ENCODE peak calls at places on chromosomes 13 and 19, in five cellular contexts. One of them, this sample, is unnamed.

GRCh38 chr19:1132625-1133383 is 29.0 kb downstream of the GPX4 start:
- DNase-seq in T-helper 1 cell: no peak
- DNase-seq in CD8-positive, alpha-beta T cell: peak
- DNase-seq in T-helper 2 cell: no peak
- DNase-seq in lung microvascular endothelial cell: no peak
- DNase-seq in this sample: no peak

GRCh38 chr13:113005076-113005865 is 36.3 kb downstream of the MCF2L start:
- DNase-seq in CD8-positive, alpha-beta T cell: no peak
- DNase-seq in T-helper 2 cell: no peak
- DNase-seq in T-helper 1 cell: no peak
- DNase-seq in lung microvascular endothelial cell: no peak
- DNase-seq in this sample: no peak

GRCh38 chr13:26942184-26942583 is 181.6 kb upstream of the GPR12 start:
- DNase-seq in CD8-positive, alpha-beta T cell: no peak
- DNase-seq in T-helper 2 cell: no peak
- DNase-seq in lung microvascular endothelial cell: no peak
- DNase-seq in T-helper 1 cell: no peak
- DNase-seq in this sample: no peak

GRCh38 chr19:33271246-33272021 is 30.9 kb downstream of the CEBPA start:
- DNase-seq in lung microvascular endothelial cell: no peak
- DNase-seq in T-helper 2 cell: no peak
- DNase-seq in CD8-positive, alpha-beta T cell: no peak
- DNase-seq in T-helper 1 cell: no peak
- DNase-seq in this sample: no peak

GRCh38 chr13:111006508-111007031 is 91.7 kb upstream of the ANKRD10 start:
- DNase-seq in CD8-positive, alpha-beta T cell: no peak
- DNase-seq in T-helper 2 cell: no peak
- DNase-seq in T-helper 1 cell: no peak
- DNase-seq in lung microvascular endothelial cell: no peak
- DNase-seq in this sample: peak

GRCh38 chr19:42124386-42124901 is 7.8 kb downstream of the POU2F2 start:
- DNase-seq in CD8-positive, alpha-beta T cell: no peak
- DNase-seq in T-helper 1 cell: no peak
- DNase-seq in lung microvascular endothelial cell: no peak
- DNase-seq in T-helper 2 cell: no peak
- DNase-seq in this sample: no peak

GRCh38 chr13:37211542-37211941 is 106.1 kb upstream of the CSNK1A1L start:
- DNase-seq in T-helper 2 cell: no peak
- DNase-seq in lung microvascular endothelial cell: no peak
- DNase-seq in T-helper 1 cell: no peak
- DNase-seq in CD8-positive, alpha-beta T cell: no peak
- DNase-seq in this sample: no peak

GRCh38 chr13:65472336-65472735 is 1757.8 kb downstream of the PCDH9 start:
- DNase-seq in T-helper 2 cell: no peak
- DNase-seq in CD8-positive, alpha-beta T cell: no peak
- DNase-seq in T-helper 1 cell: no peak
- DNase-seq in lung microvascular endothelial cell: no peak
- DNase-seq in this sample: no peak

GRCh38 chr13:76004411-76004810 is 368.3 kb downstream of the LMO7 start:
- DNase-seq in T-helper 1 cell: no peak
- DNase-seq in CD8-positive, alpha-beta T cell: no peak
- DNase-seq in lung microvascular endothelial cell: no peak
- DNase-seq in T-helper 2 cell: no peak
- DNase-seq in this sample: no peak

GRCh38 chr13:94712812-94713555 is 639 bp upstream of the SOX21 start:
- DNase-seq in T-helper 1 cell: no peak
- DNase-seq in lung microvascular endothelial cell: peak
- DNase-seq in CD8-positive, alpha-beta T cell: no peak
- DNase-seq in T-helper 2 cell: no peak
- DNase-seq in this sample: peak

GRCh38 chr13:91318886-91319285 is 28.6 kb upstream of the MIR17HG start:
- DNase-seq in CD8-positive, alpha-beta T cell: no peak
- DNase-seq in T-helper 2 cell: no peak
- DNase-seq in lung microvascular endothelial cell: no peak
- DNase-seq in T-helper 1 cell: no peak
- DNase-seq in this sample: no peak

GRCh38 chr19:39837978-39838377 is 4.0 kb upstream of the DYRK1B start:
- DNase-seq in T-helper 2 cell: no peak
- DNase-seq in lung microvascular endothelial cell: no peak
- DNase-seq in T-helper 1 cell: no peak
- DNase-seq in CD8-positive, alpha-beta T cell: no peak
- DNase-seq in this sample: no peak

GRCh38 chr19:30172643-30173242 is 199.4 kb upstream of the ZNF536 start:
- DNase-seq in T-helper 1 cell: no peak
- DNase-seq in lung microvascular endothelial cell: no peak
- DNase-seq in T-helper 2 cell: no peak
- DNase-seq in CD8-positive, alpha-beta T cell: no peak
- DNase-seq in this sample: no peak

GRCh38 chr13:109938255-109938936 is 152.0 kb upstream of the IRS2 start:
- DNase-seq in lung microvascular endothelial cell: no peak
- DNase-seq in CD8-positive, alpha-beta T cell: no peak
- DNase-seq in T-helper 1 cell: no peak
- DNase-seq in T-helper 2 cell: no peak
- DNase-seq in this sample: no peak

GRCh38 chr19:35108730-35109129 is 6.9 kb upstream of the FXYD3 start:
- DNase-seq in T-helper 2 cell: no peak
- DNase-seq in lung microvascular endothelial cell: no peak
- DNase-seq in T-helper 1 cell: no peak
- DNase-seq in CD8-positive, alpha-beta T cell: no peak
- DNase-seq in this sample: no peak

GRCh38 chr19:9054207-9054606 is 32.7 kb upstream of the OR1M1 start:
- DNase-seq in T-helper 2 cell: no peak
- DNase-seq in T-helper 1 cell: no peak
- DNase-seq in CD8-positive, alpha-beta T cell: no peak
- DNase-seq in lung microvascular endothelial cell: no peak
- DNase-seq in this sample: no peak

GRCh38 chr19:13023666-13024065 is 28.4 kb downstream of the NFIX start:
- DNase-seq in T-helper 1 cell: no peak
- DNase-seq in CD8-positive, alpha-beta T cell: no peak
- DNase-seq in lung microvascular endothelial cell: peak
- DNase-seq in T-helper 2 cell: no peak
- DNase-seq in this sample: no peak

GRCh38 chr19:17328517-17329060 is 6.1 kb downstream of the ANO8 start:
- DNase-seq in CD8-positive, alpha-beta T cell: peak
- DNase-seq in T-helper 2 cell: no peak
- DNase-seq in T-helper 1 cell: no peak
- DNase-seq in lung microvascular endothelial cell: no peak
- DNase-seq in this sample: no peak

GRCh38 chr19:41998246-41999020 is 4.4 kb upstream of the ATP1A3 start:
- DNase-seq in lung microvascular endothelial cell: peak
- DNase-seq in T-helper 1 cell: no peak
- DNase-seq in T-helper 2 cell: no peak
- DNase-seq in CD8-positive, alpha-beta T cell: no peak
- DNase-seq in this sample: no peak

GRCh38 chr13:75705395-75705794 is 69.3 kb downstream of the LMO7 start:
- DNase-seq in CD8-positive, alpha-beta T cell: no peak
- DNase-seq in T-helper 2 cell: no peak
- DNase-seq in lung microvascular endothelial cell: peak
- DNase-seq in T-helper 1 cell: no peak
- DNase-seq in this sample: peak

GRCh38 chr19:3849092-3849491 is 19.7 kb downstream of the ZFR2 start:
- DNase-seq in lung microvascular endothelial cell: peak
- DNase-seq in CD8-positive, alpha-beta T cell: peak
- DNase-seq in T-helper 2 cell: no peak
- DNase-seq in T-helper 1 cell: no peak
- DNase-seq in this sample: peak

GRCh38 chr13:97193577-97193976 is 28.6 kb upstream of the MBNL2 start:
- DNase-seq in CD8-positive, alpha-beta T cell: no peak
- DNase-seq in lung microvascular endothelial cell: no peak
- DNase-seq in T-helper 1 cell: no peak
- DNase-seq in T-helper 2 cell: no peak
- DNase-seq in this sample: no peak

GRCh38 chr19:15516363-15516762 is 8.0 kb downstream of the CYP4F22 start:
- DNase-seq in T-helper 1 cell: no peak
- DNase-seq in lung microvascular endothelial cell: no peak
- DNase-seq in CD8-positive, alpha-beta T cell: no peak
- DNase-seq in T-helper 2 cell: no peak
- DNase-seq in this sample: no peak

GRCh38 chr19:49801966-49802661 is 11.0 kb downstream of the FUZ start:
- DNase-seq in T-helper 2 cell: no peak
- DNase-seq in CD8-positive, alpha-beta T cell: no peak
- DNase-seq in lung microvascular endothelial cell: peak
- DNase-seq in T-helper 1 cell: no peak
- DNase-seq in this sample: peak

GRCh38 chr19:35153701-35154534 is 617 bp upstream of the FXYD5 start:
- DNase-seq in T-helper 2 cell: peak
- DNase-seq in T-helper 1 cell: peak
- DNase-seq in lung microvascular endothelial cell: peak
- DNase-seq in CD8-positive, alpha-beta T cell: peak
- DNase-seq in this sample: peak

GRCh38 chr13:30730526-30730925 is 4.8 kb upstream of the ALOX5AP start:
- DNase-seq in CD8-positive, alpha-beta T cell: no peak
- DNase-seq in T-helper 2 cell: no peak
- DNase-seq in lung microvascular endothelial cell: no peak
- DNase-seq in T-helper 1 cell: no peak
- DNase-seq in this sample: no peak

GRCh38 chr19:1073956-1074511 is 7.1 kb downstream of the ARHGAP45 start:
- DNase-seq in T-helper 2 cell: no peak
- DNase-seq in CD8-positive, alpha-beta T cell: no peak
- DNase-seq in T-helper 1 cell: no peak
- DNase-seq in lung microvascular endothelial cell: no peak
- DNase-seq in this sample: no peak